ENCODE peak calls at places on chromosomes 12 and 14, in ten cellular contexts. One of them, this sample, is unnamed.
A peak's percentile ranks its signal among the peaks of the same experiment; 100 is the strongest.

GRCh38 chr14:88421286-88421685 is 35.8 kb downstream of the SPATA7 start:
- DNase-seq in tibial nerve: no peak
- DNase-seq in CD8-positive, alpha-beta T cell: no peak
- DNase-seq in fibroblast of lung: peak; percentile 34
- DNase-seq in astrocyte: peak; percentile 24
- DNase-seq in ovary: no peak
- DNase-seq in tibial artery: no peak
- DNase-seq in IMR-90: peak; percentile 32
- DNase-seq in mammary epithelial cell: no peak
- DNase-seq in GM23338: no peak
- DNase-seq in this sample: no peak

GRCh38 chr14:76320975-76321374 is 55.0 kb upstream of the ESRRB start:
- DNase-seq in tibial nerve: no peak
- DNase-seq in CD8-positive, alpha-beta T cell: no peak
- DNase-seq in fibroblast of lung: no peak
- DNase-seq in astrocyte: no peak
- DNase-seq in ovary: no peak
- DNase-seq in tibial artery: no peak
- DNase-seq in IMR-90: no peak
- DNase-seq in mammary epithelial cell: no peak
- DNase-seq in GM23338: no peak
- DNase-seq in this sample: no peak

GRCh38 chr14:90523544-90523943 is 126.7 kb downstream of the CALM1 start:
- DNase-seq in tibial nerve: no peak
- DNase-seq in CD8-positive, alpha-beta T cell: no peak
- DNase-seq in fibroblast of lung: peak; percentile 82
- DNase-seq in astrocyte: peak; percentile 75
- DNase-seq in ovary: no peak
- DNase-seq in tibial artery: no peak
- DNase-seq in IMR-90: peak; percentile 45
- DNase-seq in mammary epithelial cell: no peak
- DNase-seq in GM23338: no peak
- DNase-seq in this sample: no peak

GRCh38 chr12:115078334-115078733 is 394.4 kb upstream of the TBX3 start:
- DNase-seq in tibial nerve: no peak
- DNase-seq in CD8-positive, alpha-beta T cell: no peak
- DNase-seq in fibroblast of lung: no peak
- DNase-seq in astrocyte: no peak
- DNase-seq in ovary: no peak
- DNase-seq in tibial artery: no peak
- DNase-seq in IMR-90: no peak
- DNase-seq in mammary epithelial cell: no peak
- DNase-seq in GM23338: no peak
- DNase-seq in this sample: no peak

GRCh38 chr14:62001988-62002387 is 239.8 kb downstream of the SNAPC1 start:
- DNase-seq in tibial nerve: no peak
- DNase-seq in CD8-positive, alpha-beta T cell: no peak
- DNase-seq in fibroblast of lung: no peak
- DNase-seq in astrocyte: no peak
- DNase-seq in ovary: no peak
- DNase-seq in tibial artery: no peak
- DNase-seq in IMR-90: no peak
- DNase-seq in mammary epithelial cell: no peak
- DNase-seq in GM23338: no peak
- DNase-seq in this sample: no peak

GRCh38 chr14:57884175-57884574 is 18.3 kb upstream of the SLC35F4 start:
- DNase-seq in tibial nerve: no peak
- DNase-seq in CD8-positive, alpha-beta T cell: no peak
- DNase-seq in fibroblast of lung: no peak
- DNase-seq in astrocyte: no peak
- DNase-seq in ovary: no peak
- DNase-seq in tibial artery: no peak
- DNase-seq in IMR-90: no peak
- DNase-seq in mammary epithelial cell: no peak
- DNase-seq in GM23338: no peak
- DNase-seq in this sample: no peak

GRCh38 chr12:95804296-95804695 is 13.7 kb upstream of the NTN4 start:
- DNase-seq in tibial nerve: no peak
- DNase-seq in CD8-positive, alpha-beta T cell: no peak
- DNase-seq in fibroblast of lung: no peak
- DNase-seq in astrocyte: no peak
- DNase-seq in ovary: no peak
- DNase-seq in tibial artery: no peak
- DNase-seq in IMR-90: no peak
- DNase-seq in mammary epithelial cell: no peak
- DNase-seq in GM23338: no peak
- DNase-seq in this sample: no peak

GRCh38 chr12:87687362-87687761 is 341.8 kb downstream of the C12orf50 start:
- DNase-seq in tibial nerve: no peak
- DNase-seq in CD8-positive, alpha-beta T cell: no peak
- DNase-seq in fibroblast of lung: peak; percentile 74
- DNase-seq in astrocyte: peak; percentile 63
- DNase-seq in ovary: no peak
- DNase-seq in tibial artery: no peak
- DNase-seq in IMR-90: peak; percentile 60
- DNase-seq in mammary epithelial cell: no peak
- DNase-seq in GM23338: peak; percentile 70
- DNase-seq in this sample: no peak

GRCh38 chr14:104924421-104925213 is at the start of gene PLD4:
- DNase-seq in tibial nerve: no peak
- DNase-seq in CD8-positive, alpha-beta T cell: no peak
- DNase-seq in fibroblast of lung: no peak
- DNase-seq in astrocyte: no peak
- DNase-seq in ovary: no peak
- DNase-seq in tibial artery: no peak
- DNase-seq in IMR-90: no peak
- DNase-seq in mammary epithelial cell: no peak
- DNase-seq in GM23338: no peak
- DNase-seq in this sample: no peak

GRCh38 chr14:22545842-22546721 is 42.9 kb downstream of the DAD1 start:
- DNase-seq in tibial nerve: no peak
- DNase-seq in CD8-positive, alpha-beta T cell: no peak
- DNase-seq in fibroblast of lung: peak; percentile 89
- DNase-seq in astrocyte: peak; percentile 86
- DNase-seq in ovary: no peak
- DNase-seq in tibial artery: no peak
- DNase-seq in IMR-90: peak; percentile 89
- DNase-seq in mammary epithelial cell: no peak
- DNase-seq in GM23338: no peak
- DNase-seq in this sample: no peak

GRCh38 chr14:23672200-23672599 is 36.0 kb downstream of the DHRS2 start:
- DNase-seq in tibial nerve: no peak
- DNase-seq in CD8-positive, alpha-beta T cell: no peak
- DNase-seq in fibroblast of lung: no peak
- DNase-seq in astrocyte: no peak
- DNase-seq in ovary: no peak
- DNase-seq in tibial artery: no peak
- DNase-seq in IMR-90: no peak
- DNase-seq in mammary epithelial cell: no peak
- DNase-seq in GM23338: no peak
- DNase-seq in this sample: no peak

GRCh38 chr14:77549451-77549850 is 50.8 kb upstream of the ISM2 start:
- DNase-seq in tibial nerve: no peak
- DNase-seq in CD8-positive, alpha-beta T cell: no peak
- DNase-seq in fibroblast of lung: no peak
- DNase-seq in astrocyte: no peak
- DNase-seq in ovary: no peak
- DNase-seq in tibial artery: no peak
- DNase-seq in IMR-90: no peak
- DNase-seq in mammary epithelial cell: no peak
- DNase-seq in GM23338: no peak
- DNase-seq in this sample: no peak

GRCh38 chr12:29067430-29067829 is 81.6 kb upstream of the FAR2 start:
- DNase-seq in tibial nerve: no peak
- DNase-seq in CD8-positive, alpha-beta T cell: no peak
- DNase-seq in fibroblast of lung: no peak
- DNase-seq in astrocyte: no peak
- DNase-seq in ovary: no peak
- DNase-seq in tibial artery: no peak
- DNase-seq in IMR-90: no peak
- DNase-seq in mammary epithelial cell: no peak
- DNase-seq in GM23338: no peak
- DNase-seq in this sample: no peak

GRCh38 chr14:72786377-72787350 is 107.2 kb downstream of the DPF3 start:
- DNase-seq in tibial nerve: no peak
- DNase-seq in CD8-positive, alpha-beta T cell: no peak
- DNase-seq in fibroblast of lung: no peak
- DNase-seq in astrocyte: no peak
- DNase-seq in ovary: peak; percentile 12
- DNase-seq in tibial artery: no peak
- DNase-seq in IMR-90: no peak
- DNase-seq in mammary epithelial cell: no peak
- DNase-seq in GM23338: no peak
- DNase-seq in this sample: no peak

GRCh38 chr12:123111498-123112165 is 39.3 kb downstream of the PITPNM2 start:
- DNase-seq in tibial nerve: no peak
- DNase-seq in CD8-positive, alpha-beta T cell: no peak
- DNase-seq in fibroblast of lung: peak; percentile 83
- DNase-seq in astrocyte: peak; percentile 75
- DNase-seq in ovary: no peak
- DNase-seq in tibial artery: no peak
- DNase-seq in IMR-90: peak; percentile 41
- DNase-seq in mammary epithelial cell: no peak
- DNase-seq in GM23338: no peak
- DNase-seq in this sample: no peak

GRCh38 chr12:92503029-92503931 is 199.5 kb upstream of the PLEKHG7 start:
- DNase-seq in tibial nerve: no peak
- DNase-seq in CD8-positive, alpha-beta T cell: no peak
- DNase-seq in fibroblast of lung: no peak
- DNase-seq in astrocyte: no peak
- DNase-seq in ovary: peak; percentile 66
- DNase-seq in tibial artery: no peak
- DNase-seq in IMR-90: no peak
- DNase-seq in mammary epithelial cell: no peak
- DNase-seq in GM23338: no peak
- DNase-seq in this sample: no peak

GRCh38 chr12:99611117-99611516 is 36.4 kb upstream of the GARIN6 start:
- DNase-seq in tibial nerve: no peak
- DNase-seq in CD8-positive, alpha-beta T cell: no peak
- DNase-seq in fibroblast of lung: peak; percentile 62
- DNase-seq in astrocyte: peak; percentile 48
- DNase-seq in ovary: no peak
- DNase-seq in tibial artery: no peak
- DNase-seq in IMR-90: no peak
- DNase-seq in mammary epithelial cell: no peak
- DNase-seq in GM23338: peak; percentile 11
- DNase-seq in this sample: no peak

GRCh38 chr12:128861226-128862016 is 8.1 kb downstream of the GLT1D1 start:
- DNase-seq in tibial nerve: no peak
- DNase-seq in CD8-positive, alpha-beta T cell: no peak
- DNase-seq in fibroblast of lung: no peak
- DNase-seq in astrocyte: no peak
- DNase-seq in ovary: no peak
- DNase-seq in tibial artery: no peak
- DNase-seq in IMR-90: no peak
- DNase-seq in mammary epithelial cell: no peak
- DNase-seq in GM23338: no peak
- DNase-seq in this sample: no peak

GRCh38 chr12:101881228-101881627 is 3.8 kb downstream of the DRAM1 start:
- DNase-seq in tibial nerve: no peak
- DNase-seq in CD8-positive, alpha-beta T cell: no peak
- DNase-seq in fibroblast of lung: no peak
- DNase-seq in astrocyte: no peak
- DNase-seq in ovary: no peak
- DNase-seq in tibial artery: no peak
- DNase-seq in IMR-90: no peak
- DNase-seq in mammary epithelial cell: no peak
- DNase-seq in GM23338: no peak
- DNase-seq in this sample: no peak
- H3K4me3 ChIP-seq in tibial nerve: no peak overlapping the region
- H3K4me3 ChIP-seq in CD8-positive, alpha-beta T cell: no peak overlapping the region
- H3K4me3 ChIP-seq in fibroblast of lung: no peak overlapping the region
- H3K4me3 ChIP-seq in astrocyte: no peak overlapping the region
- H3K4me3 ChIP-seq in ovary: no peak overlapping the region
- H3K4me3 ChIP-seq in tibial artery: no peak overlapping the region
- H3K4me3 ChIP-seq in IMR-90: no peak overlapping the region
- H3K4me3 ChIP-seq in mammary epithelial cell: no peak overlapping the region
- H3K4me3 ChIP-seq in GM23338: no peak overlapping the region
- H3K4me3 ChIP-seq in this sample: no peak overlapping the region

GRCh38 chr12:104866286-104866685 is 91.8 kb downstream of the SLC41A2 start:
- DNase-seq in tibial nerve: no peak
- DNase-seq in CD8-positive, alpha-beta T cell: no peak
- DNase-seq in fibroblast of lung: peak; percentile 86
- DNase-seq in astrocyte: peak; percentile 84
- DNase-seq in ovary: peak; percentile 23
- DNase-seq in tibial artery: no peak
- DNase-seq in IMR-90: peak; percentile 70
- DNase-seq in mammary epithelial cell: peak; percentile 57
- DNase-seq in GM23338: no peak
- DNase-seq in this sample: no peak
- H3K27ac ChIP-seq in tibial nerve: no peak overlapping the region
- H3K27ac ChIP-seq in CD8-positive, alpha-beta T cell: no peak overlapping the region
- H3K27ac ChIP-seq in fibroblast of lung: no peak overlapping the region
- H3K27ac ChIP-seq in astrocyte: no peak overlapping the region
- H3K27ac ChIP-seq in ovary: no peak overlapping the region
- H3K27ac ChIP-seq in tibial artery: peak overlapping the region; percentile 69
- H3K27ac ChIP-seq in IMR-90: no peak overlapping the region
- H3K27ac ChIP-seq in mammary epithelial cell: no peak overlapping the region
- H3K27ac ChIP-seq in GM23338: no peak overlapping the region
- H3K27ac ChIP-seq in this sample: no peak overlapping the region

GRCh38 chr12:101839324-101840283 is 8.8 kb upstream of the GNPTAB start:
- DNase-seq in tibial nerve: peak; percentile 54
- DNase-seq in CD8-positive, alpha-beta T cell: peak; percentile 47
- DNase-seq in fibroblast of lung: peak; percentile 41
- DNase-seq in astrocyte: no peak
- DNase-seq in ovary: peak; percentile 71
- DNase-seq in tibial artery: peak; percentile 69
- DNase-seq in IMR-90: peak; percentile 68
- DNase-seq in mammary epithelial cell: peak; percentile 71
- DNase-seq in GM23338: peak; percentile 80
- DNase-seq in this sample: peak; percentile 87
- TF ChIP-seq CTCF in tibial nerve: peak; percentile 82
- TF ChIP-seq CTCF in CD8-positive, alpha-beta T cell: peak; percentile 93
- TF ChIP-seq CTCF in fibroblast of lung: peak; percentile 84
- TF ChIP-seq CTCF in astrocyte: peak; percentile 91
- TF ChIP-seq CTCF in ovary: peak; percentile 78
- TF ChIP-seq CTCF in tibial artery: peak; percentile 74
- TF ChIP-seq CTCF in IMR-90: peak; percentile 75
- TF ChIP-seq CTCF in mammary epithelial cell: peak; percentile 86
- TF ChIP-seq CTCF in GM23338: peak; percentile 86
- TF ChIP-seq CTCF in this sample: peak; percentile 84

GRCh38 chr12:132550830-132551229 is 59.6 kb downstream of the LRCOL1 start:
- DNase-seq in tibial nerve: no peak
- DNase-seq in CD8-positive, alpha-beta T cell: no peak
- DNase-seq in fibroblast of lung: no peak
- DNase-seq in astrocyte: no peak
- DNase-seq in ovary: no peak
- DNase-seq in tibial artery: no peak
- DNase-seq in IMR-90: no peak
- DNase-seq in mammary epithelial cell: no peak
- DNase-seq in GM23338: no peak
- DNase-seq in this sample: no peak
- H3K4me3 ChIP-seq in tibial nerve: no peak overlapping the region
- H3K4me3 ChIP-seq in CD8-positive, alpha-beta T cell: no peak overlapping the region
- H3K4me3 ChIP-seq in fibroblast of lung: no peak overlapping the region
- H3K4me3 ChIP-seq in astrocyte: no peak overlapping the region
- H3K4me3 ChIP-seq in ovary: no peak overlapping the region
- H3K4me3 ChIP-seq in tibial artery: no peak overlapping the region
- H3K4me3 ChIP-seq in IMR-90: no peak overlapping the region
- H3K4me3 ChIP-seq in mammary epithelial cell: no peak overlapping the region
- H3K4me3 ChIP-seq in GM23338: peak overlapping the region; percentile 55
- H3K4me3 ChIP-seq in this sample: no peak overlapping the region